ENCODE peak calls at places on chromosome 18, in six cellular contexts. K is A549, C is K562, X is endothelial cell of umbilical vein, B is HepG2, W is GM12878. N is an unnamed sample.

GRCh38 chr18:26383454-26384270 is 157.4 kb downstream of the TAF4B start:
- DNase-seq in K (peak), C (peak), X (peak), B (peak), W (peak), N (peak)

GRCh38 chr18:50847192-50847591 is 27.4 kb upstream of the MRO start:
- DNase-seq in K (no peak), C (no peak), X (no peak), B (no peak), W (no peak), N (no peak)

GRCh38 chr18:38663682-38664081 is 1098.1 kb upstream of the CELF4 start:
- DNase-seq in K (no peak), C (no peak), X (no peak), B (no peak), W (no peak), N (no peak)

GRCh38 chr18:65221736-65222135 is 529.1 kb upstream of the CDH7 start:
- DNase-seq in K (no peak), C (no peak), X (no peak), B (no peak), W (no peak), N (no peak)

GRCh38 chr18:58865714-58866113 is 1.0 kb downstream of the ZNF532 start:
- DNase-seq in K (no peak), C (no peak), X (no peak), B (no peak), W (no peak), N (no peak)

GRCh38 chr18:48547456-48548403 is 8.9 kb downstream of the CTIF start:
- DNase-seq in K (no peak), C (peak), X (no peak), B (no peak), W (no peak), N (no peak)

GRCh38 chr18:74689251-74689650 is 91.6 kb downstream of the ZNF407 start:
- DNase-seq in K (no peak), C (no peak), X (peak), B (no peak), W (no peak), N (no peak)

GRCh38 chr18:56168049-56168781 is 470.2 kb downstream of the TXNL1 start:
- DNase-seq in K (no peak), C (no peak), X (peak), B (no peak), W (no peak), N (no peak)

GRCh38 chr18:23585007-23585871 is 1.1 kb downstream of the NPC1 start:
- DNase-seq in K (no peak), C (peak), X (peak), B (peak), W (peak), N (peak)

GRCh38 chr18:74050807-74051206 is 96.8 kb downstream of the FBXO15 start:
- DNase-seq in K (no peak), C (no peak), X (no peak), B (no peak), W (no peak), N (no peak)

GRCh38 chr18:60044290-60045006 is 144.7 kb downstream of the PMAIP1 start:
- DNase-seq in K (peak), C (no peak), X (no peak), B (no peak), W (no peak), N (no peak)

GRCh38 chr18:76801567-76802505 is 20.5 kb upstream of the ZNF236 start:
- DNase-seq in K (peak), C (peak), X (peak), B (peak), W (no peak), N (peak)

GRCh38 chr18:3429121-3429520 is 20.9 kb upstream of the TGIF1 start:
- DNase-seq in K (no peak), C (no peak), X (no peak), B (peak), W (no peak), N (no peak)

GRCh38 chr18:26703170-26703933 is 155.0 kb upstream of the KCTD1 start:
- DNase-seq in K (no peak), C (no peak), X (no peak), B (no peak), W (no peak), N (peak)

GRCh38 chr18:29779096-29779495 is 1263.4 kb downstream of the DSC3 start:
- DNase-seq in K (no peak), C (no peak), X (no peak), B (no peak), W (no peak), N (no peak)

GRCh38 chr18:47558110-47558750 is 306.8 kb upstream of the SKOR2 start:
- DNase-seq in K (no peak), C (no peak), X (no peak), B (no peak), W (peak), N (no peak)

GRCh38 chr18:52694804-52695203 is 354.8 kb downstream of the DCC start:
- DNase-seq in K (peak), C (peak), X (no peak), B (no peak), W (no peak), N (peak)

GRCh38 chr18:23260932-23261590 is 125.8 kb downstream of the CABLES1 start:
- DNase-seq in K (no peak), C (no peak), X (no peak), B (no peak), W (no peak), N (no peak)

GRCh38 chr18:1499265-1499664 is 594.6 kb downstream of the ADCYAP1 start:
- DNase-seq in K (no peak), C (no peak), X (no peak), B (no peak), W (no peak), N (peak)

GRCh38 chr18:46070683-46071614 is 1.1 kb downstream of the PSTPIP2 start:
- DNase-seq in K (no peak), C (no peak), X (no peak), B (no peak), W (no peak), N (peak)

GRCh38 chr18:14930076-14930475 is 182.1 kb downstream of the ANKRD30B start:
- DNase-seq in K (no peak), C (no peak), X (no peak), B (no peak), W (no peak), N (no peak)

GRCh38 chr18:54964741-54965140 is 5.5 kb upstream of the CCDC68 start:
- DNase-seq in K (no peak), C (no peak), X (no peak), B (no peak), W (no peak), N (no peak)

GRCh38 chr18:47772374-47773248 is 157.8 kb downstream of the SMAD2 start:
- DNase-seq in K (peak), C (peak), X (peak), B (peak), W (no peak), N (peak)

GRCh38 chr18:74353169-74353775 is 37.6 kb downstream of the C18orf63 start:
- DNase-seq in K (peak), C (peak), X (peak), B (peak), W (peak), N (peak)

GRCh38 chr18:48011926-48012469 is 81.5 kb upstream of the SMAD2 start:
- DNase-seq in K (no peak), C (no peak), X (no peak), B (no peak), W (no peak), N (no peak)

GRCh38 chr18:4106407-4107033 is 348.6 kb downstream of the DLGAP1 start:
- DNase-seq in K (peak), C (peak), X (peak), B (peak), W (no peak), N (peak)

GRCh38 chr18:9260388-9261380 is 73.9 kb upstream of the TWSG1 start:
- DNase-seq in K (no peak), C (no peak), X (no peak), B (no peak), W (no peak), N (no peak)

GRCh38 chr18:58525928-58526424 is 102.9 kb downstream of the ALPK2 start:
- DNase-seq in K (no peak), C (no peak), X (no peak), B (no peak), W (peak), N (no peak)

GRCh38 chr18:9688036-9688741 is 19.9 kb upstream of the RAB31 start:
- DNase-seq in K (no peak), C (peak), X (no peak), B (no peak), W (no peak), N (no peak)

DNA sequence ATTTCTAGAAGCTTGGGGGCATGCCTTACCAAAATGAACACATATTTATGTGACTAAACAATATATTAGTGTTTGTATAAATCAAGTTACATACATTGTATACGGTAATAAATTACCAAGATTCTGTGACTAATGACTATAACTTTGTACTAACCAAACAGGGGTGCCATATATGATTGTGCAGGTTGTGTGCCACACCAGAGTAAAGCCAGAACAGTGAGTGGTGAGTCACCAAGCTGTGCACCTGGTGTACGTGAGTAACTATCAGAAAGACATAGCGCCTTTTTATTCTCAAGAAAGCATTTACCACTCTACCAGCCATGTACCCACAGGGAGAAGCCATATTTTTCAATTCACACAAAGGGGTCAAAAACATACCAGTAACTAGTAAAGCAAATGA is 453.2 kb upstream of the PIK3C3 start:
- DNase-seq in K (no peak), C (no peak), X (no peak), B (no peak), W (no peak), N (no peak)
- TF ChIP-seq MYC in K (no peak), C (no peak), X (no peak), B (no peak), W (no peak), N (no peak)

DNA sequence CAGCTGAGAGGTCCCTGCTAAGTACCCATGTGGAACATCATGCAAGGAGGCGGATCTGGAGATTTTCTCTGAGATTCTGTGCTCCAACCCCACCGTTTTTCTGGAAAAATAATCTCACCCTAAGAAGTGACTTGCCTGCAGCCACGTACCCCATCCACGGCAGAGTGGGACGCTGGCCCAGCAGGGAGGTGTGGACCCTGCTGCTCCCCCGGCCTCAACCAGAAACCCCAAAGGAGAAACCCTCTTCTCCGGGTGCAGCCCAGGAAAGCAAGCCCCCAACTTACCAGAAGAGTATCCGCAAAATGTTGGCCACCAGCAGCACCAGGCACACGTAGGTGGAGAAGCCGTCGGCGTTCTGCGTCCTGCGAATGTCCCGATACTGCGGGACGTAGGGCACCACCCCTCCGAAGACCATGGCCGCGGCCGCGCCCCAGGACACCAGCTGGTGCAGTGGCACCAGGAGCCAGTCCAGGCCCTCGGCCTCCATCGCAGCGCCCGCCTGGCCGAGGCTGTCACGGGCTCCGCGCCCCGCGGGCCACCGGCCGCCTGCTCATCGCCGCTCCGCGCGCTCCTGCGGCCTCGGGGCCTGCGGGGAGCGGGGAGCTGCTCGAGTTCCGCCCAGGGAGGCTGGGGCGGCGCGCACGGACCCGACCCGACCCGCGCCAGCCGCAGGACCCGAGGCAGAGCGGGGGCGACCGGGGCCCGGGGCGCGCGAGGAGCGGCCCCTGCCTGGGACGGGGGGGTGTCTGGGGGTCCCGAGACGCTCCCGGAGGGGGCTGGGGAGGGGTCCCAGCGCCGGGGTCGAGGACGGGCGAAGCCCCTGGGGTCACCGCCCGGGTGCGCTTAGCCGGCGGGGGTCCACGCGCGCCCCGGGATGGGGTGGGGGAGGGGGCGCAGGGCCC is 762 bp downstream of the SLC66A2 start:
- DNase-seq in K (peak), C (peak), X (peak), B (no peak), W (no peak), N (peak)
- TF ChIP-seq POLR2A in K (no peak), C (no peak), X (no peak), B (no peak), W (peak), N (no peak)

GRCh38 chr18:13528739-13529392 is 197.5 kb downstream of the FAM210A start:
- DNase-seq in K (no peak), C (no peak), X (no peak), B (no peak), W (no peak), N (no peak)
- TF ChIP-seq MYC in K (no peak), C (no peak), X (no peak), B (no peak), W (no peak), N (no peak)

GRCh38 chr18:12946549-12947354 is 1.1 kb upstream of the SEH1L start:
- DNase-seq in K (peak), C (peak), X (no peak), B (peak), W (no peak), N (peak)

GRCh38 chr18:12943200-12943599 is 4.6 kb upstream of the SEH1L start:
- DNase-seq in K (no peak), C (no peak), X (no peak), B (no peak), W (no peak), N (no peak)

GRCh38 chr18:12947355-12948054 is at the start of gene SEH1L:
- DNase-seq in K (peak), C (peak), X (peak), B (peak), W (peak), N (peak)

GRCh38 chr18:12944724-12945123 is 3.1 kb upstream of the SEH1L start:
- DNase-seq in K (no peak), C (no peak), X (no peak), B (no peak), W (no peak), N (peak)

GRCh38 chr18:12948055-12948804 is 419 bp downstream of the SEH1L start:
- DNase-seq in K (peak), C (peak), X (peak), B (peak), W (peak), N (peak)
- TF ChIP-seq POLR2A in K (peak), C (peak), X (peak), B (peak), W (peak), N (peak)

GRCh38 chr18:35856178-35856577 is 116.3 kb upstream of the RMP24 start:
- DNase-seq in K (no peak), C (no peak), X (no peak), B (no peak), W (no peak), N (no peak)

GRCh38 chr18:35861367-35862114 is 110.9 kb upstream of the RMP24 start:
- DNase-seq in K (no peak), C (no peak), X (no peak), B (no peak), W (peak), N (no peak)

DNA sequence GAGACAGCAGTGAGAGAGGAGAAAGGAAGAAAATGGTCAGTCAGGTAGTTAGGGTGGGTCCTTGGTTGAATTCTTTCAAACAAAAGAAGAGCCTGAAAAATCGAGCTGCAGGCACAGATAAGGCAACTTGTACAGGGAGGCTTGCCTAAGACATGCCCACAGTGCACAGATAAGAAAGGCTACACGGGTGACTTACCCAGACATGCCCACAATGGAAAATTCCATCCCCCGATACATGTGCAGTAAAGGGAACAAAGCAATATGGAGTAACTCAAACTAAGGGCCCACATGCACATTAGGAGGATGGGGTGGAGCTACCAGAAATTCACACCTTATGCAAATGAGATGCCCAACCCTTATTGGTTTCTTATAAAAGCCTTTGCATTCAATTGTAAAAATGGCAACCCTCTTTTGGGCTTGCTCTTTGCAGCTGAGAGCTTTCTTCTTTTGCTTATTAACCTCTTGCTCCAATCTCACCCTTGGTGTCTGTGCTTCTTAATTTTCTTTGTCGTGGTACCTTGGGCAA is 110.3 kb upstream of the RMP24 start:
- DNase-seq in K (no peak), C (no peak), X (no peak), B (no peak), W (no peak), N (no peak)
- TF ChIP-seq MYC in K (no peak), C (no peak), X (no peak), B (no peak), W (no peak), N (no peak)

DNA sequence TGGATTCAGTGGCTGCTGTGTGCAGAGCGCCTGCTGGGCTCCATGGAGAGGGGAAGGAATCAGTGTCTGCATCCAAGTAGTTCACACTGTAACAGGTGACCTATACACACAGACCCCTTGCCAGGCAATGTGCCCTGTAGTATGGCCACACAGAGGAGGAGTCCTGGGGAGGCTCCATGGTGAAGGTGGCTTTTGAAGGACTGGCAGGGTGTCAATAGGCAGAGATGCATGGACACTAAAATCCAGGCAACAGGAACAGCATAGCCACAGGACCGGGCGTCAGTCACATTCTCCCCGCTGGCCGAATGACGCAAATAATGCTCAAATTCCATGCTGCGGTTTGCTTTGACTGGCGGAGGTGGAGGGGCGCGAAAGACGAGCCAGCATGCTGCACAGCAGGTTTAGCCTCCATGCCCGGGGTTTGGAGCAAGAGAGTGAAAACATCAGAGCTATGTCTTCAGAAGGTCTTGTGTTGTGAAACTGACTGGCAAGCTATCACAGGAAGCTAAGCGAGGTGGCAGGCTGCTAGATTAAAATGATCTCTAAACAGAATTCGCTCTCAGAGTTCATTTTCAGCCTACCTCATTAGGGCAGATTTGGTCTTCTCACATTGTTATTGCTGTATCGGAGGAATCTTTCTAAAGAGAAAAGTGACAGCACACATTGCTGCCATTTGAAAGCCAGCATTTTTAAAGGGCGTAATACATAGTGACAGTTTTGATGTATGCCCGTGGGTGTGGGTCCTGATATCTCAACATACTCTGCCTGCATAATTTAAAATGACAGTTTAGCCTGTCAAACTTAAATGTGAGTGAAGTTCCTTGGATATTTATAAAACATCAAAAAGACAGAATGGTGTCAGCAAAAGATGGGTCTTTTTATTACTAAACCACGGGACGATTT is 1.1 kb upstream of the CHMP1B start:
- DNase-seq in K (peak), C (peak), X (peak), B (peak), W (no peak), N (peak)
- TF ChIP-seq POLR2A in K (no peak), C (peak), X (no peak), B (peak), W (no peak), N (no peak)

DNA sequence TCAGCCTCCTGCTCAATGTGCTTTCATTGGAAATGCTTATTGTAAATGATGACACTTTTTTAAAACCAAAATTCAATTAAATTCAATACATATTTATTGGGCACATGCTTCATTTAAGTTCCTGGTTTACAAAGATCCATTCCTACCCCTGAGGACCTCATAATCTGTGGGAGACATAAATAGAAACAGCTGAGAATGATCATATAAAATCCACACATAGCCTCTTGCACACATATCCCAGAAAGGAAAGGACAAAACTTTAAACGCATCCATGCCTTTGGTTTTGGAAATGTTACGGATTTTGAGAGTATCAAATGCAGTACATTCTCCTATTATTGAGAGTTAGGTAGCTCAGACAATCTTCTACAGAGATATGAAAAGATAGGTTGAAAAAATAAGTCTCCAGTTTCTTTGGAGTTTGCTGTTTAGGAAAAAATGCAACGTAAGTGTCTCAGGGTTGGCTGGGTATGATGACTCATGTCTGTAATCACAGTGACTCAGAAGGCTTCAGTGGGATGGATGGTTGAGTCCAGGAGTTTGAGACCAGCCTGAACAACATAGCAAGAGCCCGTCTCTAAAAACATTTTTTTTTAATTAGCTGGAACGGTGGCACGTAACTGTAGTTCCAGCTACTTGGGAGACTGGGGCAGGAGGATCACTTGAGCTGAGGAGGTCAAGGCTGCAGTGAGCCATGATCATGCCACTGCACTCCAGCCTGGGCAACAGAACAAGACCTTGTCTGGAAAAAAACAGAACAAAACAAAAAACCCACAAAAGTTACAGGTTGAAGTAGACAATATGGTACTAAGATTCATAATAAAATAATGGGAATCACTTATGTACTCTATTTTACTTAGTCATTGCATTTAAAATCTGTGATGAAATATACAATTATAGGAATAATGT is 3.9 kb upstream of the PRELID3A start:
- DNase-seq in K (peak), C (peak), X (peak), B (no peak), W (no peak), N (peak)
- TF ChIP-seq MYC in K (no peak), C (no peak), X (no peak), B (no peak), W (no peak), N (no peak)

GRCh38 chr18:49564435-49564834 is 2.6 kb downstream of the LIPG start:
- DNase-seq in K (no peak), C (no peak), X (no peak), B (no peak), W (no peak), N (no peak)
- TF ChIP-seq POLR2A in K (no peak), C (no peak), X (no peak), B (no peak), W (no peak), N (no peak)

N was measured in NB4.